ENCODE peak calls at places on chromosomes 13 and 19, in eight cellular contexts. M is endothelial cell of umbilical vein, V is K562, D is SK-N-SH, Z is A549, Q is NB4, N is HCT116, L is H1. R is an unnamed sample.
A peak's percentile ranks its signal among the peaks of the same experiment; 100 is the strongest.

GRCh38 chr19:45352062-45352461 is 11.5 kb downstream of the KLC3 start:
- DNase-seq in M (no peak), V (no peak), D (no peak), Z (no peak), Q (no peak), N (no peak), L (no peak), R (no peak)

GRCh38 chr13:34469212-34469983 is 472.7 kb upstream of the NBEA start:
- DNase-seq in M (peak; percentile 76), V (no peak), D (peak; percentile 38), Z (peak; percentile 73), Q (no peak), N (no peak), L (no peak), R (no peak)

GRCh38 chr19:33413426-33413725 is 39.9 kb downstream of the CEBPG start:
- DNase-seq in M (no peak), V (no peak), D (no peak), Z (no peak), Q (no peak), N (no peak), L (no peak), R (no peak)

GRCh38 chr19:55258476-55258827 is 365 bp downstream of the PPP6R1 start:
- DNase-seq in M (no peak), V (peak; percentile 72), D (peak; percentile 87), Z (no peak), Q (no peak), N (no peak), L (no peak), R (no peak)

GRCh38 chr19:11420894-11421606 is 1.9 kb upstream of the RGL3 start:
- DNase-seq in M (no peak), V (peak; percentile 16), D (no peak), Z (no peak), Q (no peak), N (no peak), L (peak; percentile 86), R (peak; percentile 72)

GRCh38 chr19:3161453-3161852 is 17.1 kb upstream of the S1PR4 start:
- DNase-seq in M (peak; percentile 37), V (no peak), D (no peak), Z (no peak), Q (no peak), N (no peak), L (no peak), R (no peak)

GRCh38 chr13:109410868-109411267 is 375.5 kb downstream of the IRS2 start:
- DNase-seq in M (no peak), V (no peak), D (no peak), Z (no peak), Q (no peak), N (no peak), L (no peak), R (no peak)

GRCh38 chr19:801861-802496 is 4.7 kb downstream of the PTBP1 start:
- DNase-seq in M (peak; percentile 57), V (no peak), D (no peak), Z (no peak), Q (no peak), N (no peak), L (no peak), R (no peak)

GRCh38 chr13:30998548-30999140 is 66.2 kb downstream of the TEX26 start:
- DNase-seq in M (peak; percentile 7), V (no peak), D (peak; percentile 77), Z (no peak), Q (no peak), N (no peak), L (no peak), R (no peak)

GRCh38 chr19:35031072-35031881 is 1.0 kb downstream of the SCN1B start:
- DNase-seq in M (no peak), V (peak; percentile 61), D (no peak), Z (no peak), Q (no peak), N (no peak), L (peak; percentile 70), R (peak; percentile 44)

GRCh38 chr13:109768176-109768575 is 18.2 kb downstream of the IRS2 start:
- DNase-seq in M (no peak), V (no peak), D (no peak), Z (no peak), Q (no peak), N (no peak), L (no peak), R (no peak)

GRCh38 chr13:112634102-112634501 is 46.1 kb upstream of the TUBGCP3 start:
- DNase-seq in M (no peak), V (no peak), D (no peak), Z (no peak), Q (no peak), N (no peak), L (no peak), R (no peak)

GRCh38 chr13:30900952-30901749 is 4.9 kb upstream of the MEDAG start:
- DNase-seq in M (no peak), V (no peak), D (no peak), Z (no peak), Q (no peak), N (no peak), L (no peak), R (no peak)

GRCh38 chr13:87851395-87851794 is 180.2 kb downstream of the SLITRK5 start:
- DNase-seq in M (no peak), V (no peak), D (no peak), Z (no peak), Q (no peak), N (no peak), L (no peak), R (no peak)

GRCh38 chr13:78334059-78334458 is 269.3 kb downstream of the POU4F1 start:
- DNase-seq in M (no peak), V (no peak), D (no peak), Z (no peak), Q (no peak), N (no peak), L (no peak), R (no peak)

GRCh38 chr13:112638157-112638750 is 50.3 kb upstream of the TUBGCP3 start:
- DNase-seq in M (no peak), V (no peak), D (no peak), Z (no peak), Q (no peak), N (no peak), L (no peak), R (no peak)

GRCh38 chr13:79062291-79062690 is 343.8 kb downstream of the RBM26 start:
- DNase-seq in M (no peak), V (no peak), D (peak; percentile 2), Z (no peak), Q (no peak), N (no peak), L (no peak), R (no peak)

GRCh38 chr13:50340566-50341287 is 325.5 kb downstream of the KCNRG start:
- DNase-seq in M (no peak), V (no peak), D (no peak), Z (no peak), Q (no peak), N (no peak), L (no peak), R (no peak)

GRCh38 chr13:39612023-39612637 is 9.1 kb upstream of the LHFPL6 start:
- DNase-seq in M (peak; percentile 73), V (peak; percentile 13), D (peak; percentile 44), Z (peak; percentile 55), Q (peak; percentile 79), N (peak; percentile 46), L (peak; percentile 76), R (peak; percentile 70)
- TF ChIP-seq MAX in M (no peak), V (no peak), D (no peak), Z (no peak), Q (no peak), N (no peak), L (no peak), R (no peak)

DNA sequence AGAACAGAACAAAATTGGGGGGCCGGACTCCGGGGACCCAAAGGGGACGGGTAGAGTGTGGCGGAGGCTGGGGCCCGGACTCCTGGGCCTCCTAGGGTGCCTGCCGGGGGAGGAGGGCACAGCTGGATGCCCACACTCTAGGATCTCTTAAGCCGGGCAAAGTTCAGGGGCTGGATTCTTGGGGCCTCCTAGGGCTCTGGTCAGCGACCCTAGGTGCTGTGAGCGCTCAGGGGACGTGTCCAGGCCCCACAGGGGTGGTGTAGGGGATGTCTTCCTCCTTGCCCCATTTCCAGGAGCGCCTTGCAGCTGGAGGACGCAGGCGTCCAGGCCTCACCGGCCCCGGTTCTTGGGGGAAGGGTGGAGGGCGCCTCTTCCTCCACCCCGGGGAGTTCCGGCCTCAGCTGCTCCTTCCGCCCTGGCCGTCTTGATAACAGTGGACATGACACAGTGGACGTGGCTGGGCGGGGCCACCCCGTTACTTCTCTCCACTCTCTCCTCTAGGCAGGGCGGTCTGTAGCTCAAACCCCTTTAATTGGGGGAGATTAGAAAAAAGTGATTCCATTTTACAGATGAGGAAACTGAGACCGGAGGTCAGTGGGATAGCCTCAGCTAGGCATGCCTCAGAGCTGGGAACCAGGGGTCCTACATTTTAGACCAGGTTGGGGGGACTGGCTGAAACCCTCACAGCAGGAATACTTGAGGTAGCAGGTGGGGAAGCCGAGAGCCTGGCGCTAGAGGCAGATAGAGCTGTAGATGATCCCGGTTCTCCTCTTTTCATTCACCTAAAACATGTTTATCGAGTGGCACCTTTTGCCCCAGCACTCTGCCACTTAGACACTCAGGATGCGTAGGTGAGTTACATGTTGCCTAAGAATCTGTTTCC is 705 bp downstream of the STXBP2 start:
- DNase-seq in M (peak; percentile 22), V (peak; percentile 93), D (no peak), Z (no peak), Q (peak; percentile 80), N (no peak), L (no peak), R (no peak)
- TF ChIP-seq MAX in M (no peak), V (no peak), D (no peak), Z (no peak), Q (no peak), N (no peak), L (no peak), R (no peak)

GRCh38 chr19:48436586-48436985 is 9.2 kb upstream of the GRWD1 start:
- DNase-seq in M (no peak), V (no peak), D (peak; percentile 22), Z (no peak), Q (peak; percentile 19), N (no peak), L (no peak), R (no peak)

DNA sequence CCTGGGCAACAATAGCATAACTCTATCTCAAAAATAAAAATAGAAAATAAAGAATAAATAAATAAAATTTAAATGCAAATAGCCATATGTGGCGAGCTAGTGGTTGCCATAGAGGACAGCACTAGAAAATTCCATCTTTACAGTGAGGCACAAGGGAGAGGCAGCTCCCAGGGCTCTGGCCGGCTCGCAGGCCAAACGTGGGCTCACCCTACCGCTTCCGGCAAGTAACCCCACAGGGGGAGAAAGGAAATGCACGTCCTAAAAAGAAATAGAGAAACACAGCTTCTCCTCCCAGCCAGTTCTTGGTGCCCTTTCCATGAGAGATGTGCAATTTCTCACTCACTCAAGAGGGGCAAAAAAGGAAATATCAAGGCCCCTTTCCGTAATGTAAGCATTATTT is 12.4 kb upstream of the GRWD1 start:
- DNase-seq in M (no peak), V (no peak), D (no peak), Z (no peak), Q (peak; percentile 31), N (no peak), L (no peak), R (no peak)
- TF ChIP-seq MAX in M (no peak), V (no peak), D (no peak), Z (no peak), Q (no peak), N (no peak), L (no peak), R (no peak)

DNA sequence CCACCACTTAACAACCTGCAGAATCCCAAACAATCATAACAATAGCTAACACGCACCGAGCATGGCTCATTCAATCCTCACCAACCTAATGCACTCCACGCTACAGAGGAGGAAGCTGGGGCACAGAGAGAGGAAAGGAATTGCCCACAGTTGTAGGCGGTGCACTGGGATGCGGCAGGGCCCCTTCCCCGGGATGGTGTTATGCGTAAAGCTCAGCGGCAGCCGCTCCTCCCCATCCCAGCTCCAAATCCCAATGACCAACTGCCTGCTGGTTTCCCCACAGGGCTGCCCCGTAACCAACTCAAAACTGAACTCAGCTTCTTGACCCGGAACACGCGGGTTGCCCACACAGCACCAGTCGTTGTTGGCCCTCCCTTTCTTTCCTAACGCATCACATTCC is 42.2 kb downstream of the SERP2 start:
- DNase-seq in M (no peak), V (no peak), D (no peak), Z (no peak), Q (no peak), N (no peak), L (no peak), R (no peak)
- TF ChIP-seq MAX in M (no peak), V (no peak), D (no peak), Z (no peak), Q (no peak), N (no peak), L (no peak), R (no peak)

R was measured in WTC11.